ENCODE peak calls at places on chromosome 10, in nine cellular contexts. E, B, R, X, D, S, Q, G and V are unnamed samples.

GRCh38 chr10:17647316-17647715 is 3.4 kb downstream of the STAM start:
- DNase-seq in E (no peak), B (no peak), R (no peak), X (no peak), D (no peak), S (no peak), Q (no peak), G (peak), V (no peak)

GRCh38 chr10:79335470-79336235 is 11.6 kb upstream of the PPIF start:
- DNase-seq in E (no peak), B (peak), R (no peak), X (no peak), D (no peak), S (no peak), Q (no peak), G (no peak), V (no peak)

GRCh38 chr10:69898941-69899340 is 97.2 kb downstream of the COL13A1 start:
- DNase-seq in E (no peak), B (no peak), R (no peak), X (no peak), D (no peak), S (no peak), Q (no peak), G (no peak), V (no peak)

GRCh38 chr10:49431426-49431825 is 35.5 kb upstream of the DRGX start:
- DNase-seq in E (no peak), B (no peak), R (no peak), X (no peak), D (no peak), S (no peak), Q (no peak), G (no peak), V (no peak)

GRCh38 chr10:30379983-30380382 is 30.9 kb upstream of the MTPAP start:
- DNase-seq in E (no peak), B (no peak), R (no peak), X (no peak), D (no peak), S (no peak), Q (no peak), G (no peak), V (no peak)

GRCh38 chr10:133312769-133313145 is 4.0 kb downstream of the ZNF511 start:
- DNase-seq in E (no peak), B (no peak), R (no peak), X (no peak), D (no peak), S (no peak), Q (no peak), G (no peak), V (no peak)

GRCh38 chr10:99461230-99461629 is 30.8 kb upstream of the GOT1 start:
- DNase-seq in E (no peak), B (no peak), R (no peak), X (no peak), D (no peak), S (no peak), Q (no peak), G (no peak), V (no peak)

GRCh38 chr10:102507521-102507920 is 3.7 kb downstream of the SUFU start:
- DNase-seq in E (no peak), B (peak), R (peak), X (no peak), D (no peak), S (no peak), Q (no peak), G (no peak), V (no peak)

GRCh38 chr10:91296471-91296870 is 76.0 kb downstream of the PCGF5 start:
- DNase-seq in E (peak), B (no peak), R (no peak), X (peak), D (no peak), S (no peak), Q (no peak), G (peak), V (no peak)

GRCh38 chr10:103458720-103459119 is at the start of gene CALHM1:
- DNase-seq in E (peak), B (no peak), R (no peak), X (peak), D (no peak), S (no peak), Q (no peak), G (no peak), V (no peak)

GRCh38 chr10:61130366-61130765 is 186.4 kb upstream of the RHOBTB1 start:
- DNase-seq in E (no peak), B (no peak), R (no peak), X (no peak), D (no peak), S (no peak), Q (no peak), G (no peak), V (no peak)

GRCh38 chr10:31133628-31134302 is 102.1 kb upstream of the ZNF438 start:
- DNase-seq in E (peak), B (peak), R (peak), X (peak), D (peak), S (peak), Q (peak), G (peak), V (no peak)

GRCh38 chr10:119149723-119150122 is 15.8 kb downstream of the SFXN4 start:
- DNase-seq in E (peak), B (peak), R (no peak), X (no peak), D (no peak), S (no peak), Q (no peak), G (no peak), V (no peak)

GRCh38 chr10:2992401-2993198 is 74.7 kb upstream of the PFKP start:
- DNase-seq in E (peak), B (no peak), R (no peak), X (no peak), D (no peak), S (no peak), Q (no peak), G (no peak), V (no peak)

GRCh38 chr10:34171957-34172527 is 643.1 kb downstream of the PARD3 start:
- DNase-seq in E (no peak), B (no peak), R (no peak), X (no peak), D (no peak), S (no peak), Q (no peak), G (peak), V (peak)

GRCh38 chr10:69742928-69743602 is 58.6 kb upstream of the COL13A1 start:
- DNase-seq in E (peak), B (no peak), R (no peak), X (no peak), D (no peak), S (no peak), Q (peak), G (peak), V (no peak)

GRCh38 chr10:95864906-95865813 is 42.6 kb upstream of the CC2D2B start:
- DNase-seq in E (peak), B (no peak), R (no peak), X (peak), D (no peak), S (no peak), Q (peak), G (peak), V (peak)

GRCh38 chr10:34194259-34194658 is 620.8 kb downstream of the PARD3 start:
- DNase-seq in E (no peak), B (no peak), R (no peak), X (no peak), D (no peak), S (no peak), Q (no peak), G (peak), V (peak)

GRCh38 chr10:71439670-71440425 is 43.1 kb downstream of the CDH23 start:
- DNase-seq in E (no peak), B (no peak), R (no peak), X (no peak), D (no peak), S (no peak), Q (no peak), G (no peak), V (no peak)

GRCh38 chr10:133242611-133243356 is 5.1 kb downstream of the VENTX start:
- DNase-seq in E (no peak), B (no peak), R (no peak), X (no peak), D (no peak), S (no peak), Q (no peak), G (peak), V (no peak)

GRCh38 chr10:46545861-46546590 is 10.4 kb downstream of the GPRIN2 start:
- DNase-seq in E (no peak), B (no peak), R (peak), X (no peak), D (peak), S (no peak), Q (peak), G (no peak), V (no peak)

GRCh38 chr10:116766241-116767198 is 24.2 kb upstream of the HSPA12A start:
- DNase-seq in E (peak), B (no peak), R (no peak), X (no peak), D (no peak), S (no peak), Q (no peak), G (no peak), V (no peak)

GRCh38 chr10:116768786-116769185 is 26.4 kb upstream of the HSPA12A start:
- DNase-seq in E (no peak), B (no peak), R (no peak), X (no peak), D (peak), S (no peak), Q (no peak), G (no peak), V (no peak)

GRCh38 chr10:116765549-116766162 is 23.3 kb upstream of the HSPA12A start:
- DNase-seq in E (peak), B (peak), R (no peak), X (peak), D (no peak), S (no peak), Q (peak), G (peak), V (no peak)

GRCh38 chr10:116769368-116769767 is 27.0 kb upstream of the HSPA12A start:
- DNase-seq in E (no peak), B (no peak), R (no peak), X (no peak), D (no peak), S (no peak), Q (no peak), G (no peak), V (no peak)

GRCh38 chr10:116767235-116767634 is 24.9 kb upstream of the HSPA12A start:
- DNase-seq in E (peak), B (no peak), R (no peak), X (no peak), D (no peak), S (no peak), Q (peak), G (peak), V (no peak)
- H3K4me3 ChIP-seq in E (no peak), B (no peak), R (no peak), X (no peak), D (no peak), S (no peak), Q (no peak), G (no peak), V (no peak)

DNA sequence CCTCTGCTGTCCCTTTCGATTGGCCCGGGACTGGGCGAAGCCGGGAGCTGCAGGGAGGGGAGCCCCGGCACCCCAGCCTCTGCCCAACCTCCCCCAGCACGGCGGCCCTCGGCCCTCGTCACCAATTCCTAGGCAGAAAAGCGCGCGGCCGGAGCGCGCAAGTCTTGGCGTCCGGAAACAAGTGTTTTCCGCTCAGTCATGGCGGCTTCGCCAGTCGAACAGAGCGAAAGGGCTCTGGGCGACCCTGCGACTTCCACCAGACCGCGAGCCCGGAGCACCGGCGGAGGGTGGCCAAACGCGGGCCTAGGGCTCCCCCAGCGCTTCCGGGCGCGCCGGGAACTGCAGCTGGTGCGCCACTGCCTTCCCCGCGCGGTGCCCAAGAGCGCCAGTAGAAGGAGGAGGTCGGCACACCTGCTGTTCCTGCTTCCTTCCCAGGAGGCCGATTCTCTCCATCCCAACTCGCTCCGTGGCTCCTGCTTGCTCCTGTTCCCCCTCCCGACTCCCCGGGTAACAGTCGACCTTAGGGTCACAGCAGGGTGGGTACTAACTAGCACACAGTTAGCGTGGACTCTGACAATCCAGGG is 729.9 kb downstream of the ZWINT start:
- DNase-seq in E (peak), B (no peak), R (no peak), X (peak), D (peak), S (no peak), Q (peak), G (peak), V (peak)
- TF ChIP-seq CTCF in E (peak), B (no peak), R (no peak), X (peak), D (peak), S (no peak), Q (peak), G (peak), V (peak)

DNA sequence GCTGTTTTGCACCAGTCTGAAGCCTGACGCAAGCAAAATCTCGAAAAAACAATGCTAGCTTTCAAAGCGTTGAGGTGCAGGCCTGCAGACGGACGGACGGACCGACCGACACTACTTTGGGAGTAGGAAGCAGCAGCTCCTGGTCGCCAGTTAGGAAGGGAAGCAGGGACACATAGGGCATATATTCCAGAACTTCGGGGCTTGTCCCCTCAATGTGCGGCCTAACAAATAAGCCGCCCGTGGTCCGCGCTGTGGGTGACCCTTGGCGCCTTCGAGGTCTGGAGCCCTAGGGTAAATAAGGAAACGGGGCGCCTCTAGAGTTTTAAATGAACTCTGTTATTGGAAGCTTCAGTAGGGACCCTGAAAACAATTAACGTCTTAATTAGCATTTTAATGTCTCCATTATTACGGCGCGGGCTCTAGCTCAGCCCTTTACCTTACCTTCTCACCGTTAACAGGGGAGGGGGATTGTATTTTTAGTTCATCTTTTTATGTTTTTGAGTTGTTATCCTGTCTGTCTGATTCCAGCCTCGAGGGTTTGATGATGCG is 1.4 kb downstream of the HHEX start:
- DNase-seq in E (peak), B (no peak), R (no peak), X (no peak), D (no peak), S (no peak), Q (no peak), G (no peak), V (no peak)
- H3K4me3 ChIP-seq in E (peak), B (peak), R (peak), X (no peak), D (peak), S (peak), Q (peak), G (no peak), V (no peak)

GRCh38 chr10:97001183-97001991 is 169.3 kb downstream of the LCOR start:
- DNase-seq in E (no peak), B (no peak), R (no peak), X (no peak), D (no peak), S (no peak), Q (no peak), G (no peak), V (no peak)

GRCh38 chr10:96999337-96999736 is 167.2 kb downstream of the LCOR start:
- DNase-seq in E (no peak), B (no peak), R (no peak), X (no peak), D (no peak), S (no peak), Q (no peak), G (no peak), V (no peak)

GRCh38 chr10:96999987-97000386 is 167.9 kb downstream of the LCOR start:
- DNase-seq in E (no peak), B (no peak), R (no peak), X (no peak), D (no peak), S (no peak), Q (no peak), G (no peak), V (no peak)

GRCh38 chr10:97002670-97003069 is 170.6 kb downstream of the LCOR start:
- DNase-seq in E (no peak), B (no peak), R (no peak), X (no peak), D (no peak), S (no peak), Q (no peak), G (no peak), V (no peak)

DNA sequence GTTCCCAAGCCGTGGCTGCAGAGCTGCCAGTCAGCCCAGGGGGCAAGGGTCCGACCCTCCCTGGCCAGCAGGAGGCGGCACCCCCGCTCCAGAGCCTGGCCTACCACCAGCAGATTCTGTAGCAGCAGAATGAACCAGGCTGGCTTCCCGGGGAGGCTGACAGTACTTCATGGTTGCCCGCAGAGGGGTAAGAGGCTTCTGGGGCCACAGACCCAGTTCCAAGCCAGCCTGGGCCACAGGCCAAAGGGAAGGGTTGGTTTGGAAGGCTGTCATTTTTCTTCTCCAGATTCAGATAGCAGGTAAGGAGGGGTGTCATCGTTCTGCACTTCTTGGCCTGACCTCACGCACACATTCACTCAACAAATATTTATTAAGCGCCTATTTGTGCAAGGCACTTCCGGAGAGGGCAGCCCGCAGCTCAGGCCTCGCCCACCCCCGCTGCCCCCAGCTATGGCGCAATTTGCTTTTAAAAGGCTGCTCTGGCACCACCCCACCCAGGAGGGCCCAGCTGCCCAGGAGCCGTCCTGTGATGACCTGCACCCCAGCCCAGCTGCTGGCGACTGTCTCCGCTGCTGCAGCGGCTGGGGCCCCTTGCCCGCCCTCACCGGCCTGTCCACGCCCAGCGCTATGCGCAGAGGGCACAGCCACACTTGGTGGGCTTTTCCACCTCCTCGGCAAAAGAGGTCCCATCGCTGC is 168.5 kb downstream of the LCOR start:
- DNase-seq in E (peak), B (no peak), R (no peak), X (no peak), D (no peak), S (no peak), Q (no peak), G (no peak), V (no peak)
- TF ChIP-seq CTCF in E (peak), B (no peak), R (no peak), X (no peak), D (no peak), S (no peak), Q (no peak), G (no peak), V (no peak)

GRCh38 chr10:35342381-35342780 is 6.1 kb downstream of the CCNY start:
- DNase-seq in E (no peak), B (no peak), R (no peak), X (no peak), D (no peak), S (no peak), Q (no peak), G (no peak), V (no peak)
- H3K4me3 ChIP-seq in E (no peak), B (no peak), R (no peak), X (peak), D (no peak), S (no peak), Q (no peak), G (no peak), V (no peak)

GRCh38 chr10:109741712-109742111 is 181.6 kb downstream of the XPNPEP1 start:
- DNase-seq in E (peak), B (no peak), R (no peak), X (no peak), D (no peak), S (no peak), Q (no peak), G (no peak), V (no peak)
- TF ChIP-seq CTCF in E (no peak), B (no peak), R (no peak), X (no peak), D (no peak), S (no peak), Q (no peak), G (no peak), V (no peak)

GRCh38 chr10:63206576-63206975 is 73.4 kb downstream of the NRBF2 start:
- DNase-seq in E (no peak), B (no peak), R (no peak), X (peak), D (no peak), S (no peak), Q (no peak), G (peak), V (peak)

GRCh38 chr10:63208981-63209380 is 75.9 kb downstream of the NRBF2 start:
- DNase-seq in E (peak), B (no peak), R (no peak), X (no peak), D (no peak), S (no peak), Q (no peak), G (no peak), V (peak)

GRCh38 chr10:63204667-63205391 is 71.7 kb downstream of the NRBF2 start:
- DNase-seq in E (no peak), B (no peak), R (no peak), X (peak), D (no peak), S (no peak), Q (no peak), G (no peak), V (no peak)

GRCh38 chr10:63209703-63210102 is 76.6 kb downstream of the NRBF2 start:
- DNase-seq in E (no peak), B (no peak), R (no peak), X (no peak), D (no peak), S (no peak), Q (no peak), G (no peak), V (no peak)

GRCh38 chr10:63206997-63207952 is 74.1 kb downstream of the NRBF2 start:
- DNase-seq in E (no peak), B (no peak), R (peak), X (peak), D (no peak), S (no peak), Q (peak), G (peak), V (peak)
- H3K4me3 ChIP-seq in E (peak), B (peak), R (no peak), X (peak), D (no peak), S (no peak), Q (no peak), G (no peak), V (no peak)

GRCh38 chr10:127577376-127577775 is 28.3 kb downstream of the NPS start:
- DNase-seq in E (no peak), B (no peak), R (no peak), X (no peak), D (no peak), S (no peak), Q (no peak), G (peak), V (no peak)
- TF ChIP-seq CTCF in E (no peak), B (peak), R (no peak), X (no peak), D (no peak), S (no peak), Q (no peak), G (no peak), V (no peak)